ENCODE peak calls at places on chromosomes 13 and 19, in eight cellular contexts. One of them, this sample, is unnamed.

GRCh38 chr19:39275578-39275977 is 7.4 kb downstream of the IFNL2 start:
- DNase-seq in WERI-Rb-1: no peak
- DNase-seq in colonic mucosa: no peak
- DNase-seq in ascending aorta: no peak
- DNase-seq in sigmoid colon: no peak
- DNase-seq in lower lobe of right lung: no peak
- DNase-seq in aorta: no peak
- DNase-seq in suprapubic skin: peak; percentile 31
- DNase-seq in this sample: no peak

GRCh38 chr19:28334419-28334818 is 878.5 kb downstream of the UQCRFS1 start:
- DNase-seq in lower lobe of right lung: no peak
- DNase-seq in aorta: no peak
- DNase-seq in ascending aorta: no peak
- DNase-seq in suprapubic skin: no peak
- DNase-seq in colonic mucosa: no peak
- DNase-seq in sigmoid colon: no peak
- DNase-seq in WERI-Rb-1: no peak
- DNase-seq in this sample: no peak

GRCh38 chr13:110323172-110323851 is 16.2 kb downstream of the COL4A2 start:
- DNase-seq in aorta: no peak
- DNase-seq in sigmoid colon: peak; percentile 77
- DNase-seq in lower lobe of right lung: no peak
- DNase-seq in suprapubic skin: no peak
- DNase-seq in ascending aorta: peak; percentile 67
- DNase-seq in WERI-Rb-1: no peak
- DNase-seq in colonic mucosa: no peak
- DNase-seq in this sample: no peak

GRCh38 chr19:1237027-1237659 is 662 bp downstream of the CBARP start:
- DNase-seq in sigmoid colon: peak; percentile 82
- DNase-seq in ascending aorta: no peak
- DNase-seq in lower lobe of right lung: no peak
- DNase-seq in aorta: no peak
- DNase-seq in suprapubic skin: no peak
- DNase-seq in colonic mucosa: peak; percentile 34
- DNase-seq in WERI-Rb-1: no peak
- DNase-seq in this sample: no peak

GRCh38 chr13:81568824-81569223 is 1227.9 kb upstream of the SPRY2 start:
- DNase-seq in colonic mucosa: no peak
- DNase-seq in ascending aorta: no peak
- DNase-seq in aorta: no peak
- DNase-seq in WERI-Rb-1: no peak
- DNase-seq in sigmoid colon: no peak
- DNase-seq in lower lobe of right lung: no peak
- DNase-seq in suprapubic skin: no peak
- DNase-seq in this sample: no peak

GRCh38 chr13:34035676-34036325 is 217.9 kb downstream of the RFC3 start:
- DNase-seq in ascending aorta: no peak
- DNase-seq in sigmoid colon: no peak
- DNase-seq in aorta: no peak
- DNase-seq in lower lobe of right lung: no peak
- DNase-seq in colonic mucosa: no peak
- DNase-seq in WERI-Rb-1: no peak
- DNase-seq in suprapubic skin: no peak
- DNase-seq in this sample: no peak

GRCh38 chr19:16051254-16052025 is 24.9 kb upstream of the TPM4 start:
- DNase-seq in WERI-Rb-1: no peak
- DNase-seq in lower lobe of right lung: peak; percentile 20
- DNase-seq in ascending aorta: no peak
- DNase-seq in colonic mucosa: no peak
- DNase-seq in aorta: no peak
- DNase-seq in suprapubic skin: no peak
- DNase-seq in sigmoid colon: no peak
- DNase-seq in this sample: no peak

GRCh38 chr13:19088416-19088815 is 93.2 kb downstream of the TUBA3C start:
- DNase-seq in sigmoid colon: no peak
- DNase-seq in WERI-Rb-1: no peak
- DNase-seq in aorta: no peak
- DNase-seq in suprapubic skin: no peak
- DNase-seq in colonic mucosa: no peak
- DNase-seq in ascending aorta: no peak
- DNase-seq in lower lobe of right lung: no peak
- DNase-seq in this sample: no peak

GRCh38 chr13:99746857-99747710 is 224.5 kb downstream of the ZIC5 start:
- DNase-seq in ascending aorta: no peak
- DNase-seq in suprapubic skin: no peak
- DNase-seq in lower lobe of right lung: no peak
- DNase-seq in aorta: no peak
- DNase-seq in sigmoid colon: no peak
- DNase-seq in WERI-Rb-1: no peak
- DNase-seq in colonic mucosa: peak; percentile 9
- DNase-seq in this sample: peak; percentile 68

GRCh38 chr13:98626298-98626940 is 49.5 kb upstream of the STK24 start:
- DNase-seq in suprapubic skin: no peak
- DNase-seq in lower lobe of right lung: no peak
- DNase-seq in colonic mucosa: no peak
- DNase-seq in aorta: no peak
- DNase-seq in sigmoid colon: no peak
- DNase-seq in WERI-Rb-1: no peak
- DNase-seq in ascending aorta: no peak
- DNase-seq in this sample: no peak

GRCh38 chr13:39612023-39612637 is 9.1 kb upstream of the LHFPL6 start:
- DNase-seq in sigmoid colon: peak; percentile 85
- DNase-seq in suprapubic skin: peak; percentile 85
- DNase-seq in WERI-Rb-1: peak; percentile 46
- DNase-seq in lower lobe of right lung: no peak
- DNase-seq in aorta: peak; percentile 63
- DNase-seq in colonic mucosa: peak; percentile 77
- DNase-seq in ascending aorta: peak; percentile 86
- DNase-seq in this sample: peak; percentile 47

GRCh38 chr13:76383671-76384461 is 502.3 kb downstream of the KCTD12 start:
- DNase-seq in suprapubic skin: no peak
- DNase-seq in ascending aorta: no peak
- DNase-seq in colonic mucosa: peak; percentile 20
- DNase-seq in WERI-Rb-1: no peak
- DNase-seq in aorta: peak; percentile 46
- DNase-seq in sigmoid colon: peak; percentile 67
- DNase-seq in lower lobe of right lung: no peak
- DNase-seq in this sample: no peak

GRCh38 chr19:16594131-16594586 is 21.9 kb upstream of the SLC35E1 start:
- DNase-seq in suprapubic skin: no peak
- DNase-seq in sigmoid colon: no peak
- DNase-seq in WERI-Rb-1: no peak
- DNase-seq in ascending aorta: no peak
- DNase-seq in colonic mucosa: no peak
- DNase-seq in lower lobe of right lung: no peak
- DNase-seq in aorta: no peak
- DNase-seq in this sample: no peak

GRCh38 chr19:49113762-49114629 is at the start of gene LIN7B:
- DNase-seq in aorta: peak; percentile 74
- DNase-seq in lower lobe of right lung: peak; percentile 71
- DNase-seq in suprapubic skin: no peak
- DNase-seq in colonic mucosa: peak; percentile 65
- DNase-seq in ascending aorta: peak; percentile 81
- DNase-seq in WERI-Rb-1: peak; percentile 71
- DNase-seq in sigmoid colon: peak; percentile 75
- DNase-seq in this sample: no peak

GRCh38 chr13:68234278-68234677 is 1004.1 kb upstream of the PCDH9 start:
- DNase-seq in ascending aorta: no peak
- DNase-seq in WERI-Rb-1: no peak
- DNase-seq in sigmoid colon: no peak
- DNase-seq in aorta: no peak
- DNase-seq in lower lobe of right lung: no peak
- DNase-seq in suprapubic skin: no peak
- DNase-seq in colonic mucosa: no peak
- DNase-seq in this sample: no peak

GRCh38 chr13:37058801-37059135 is 720 bp downstream of the SUPT20H start:
- DNase-seq in sigmoid colon: no peak
- DNase-seq in aorta: no peak
- DNase-seq in ascending aorta: no peak
- DNase-seq in lower lobe of right lung: no peak
- DNase-seq in suprapubic skin: no peak
- DNase-seq in WERI-Rb-1: peak; percentile 6
- DNase-seq in colonic mucosa: peak; percentile 44
- DNase-seq in this sample: no peak

GRCh38 chr13:113598081-113598410 is 13.5 kb downstream of the TFDP1 start:
- DNase-seq in sigmoid colon: peak; percentile 59
- DNase-seq in ascending aorta: peak; percentile 46
- DNase-seq in colonic mucosa: no peak
- DNase-seq in lower lobe of right lung: peak; percentile 22
- DNase-seq in aorta: peak; percentile 11
- DNase-seq in WERI-Rb-1: peak; percentile 7
- DNase-seq in suprapubic skin: peak; percentile 68
- DNase-seq in this sample: no peak

GRCh38 chr19:6767357-6768235 is at the start of gene SH2D3A:
- DNase-seq in ascending aorta: peak; percentile 78
- DNase-seq in aorta: peak; percentile 77
- DNase-seq in WERI-Rb-1: peak; percentile 77
- DNase-seq in sigmoid colon: peak; percentile 70
- DNase-seq in suprapubic skin: peak; percentile 92
- DNase-seq in lower lobe of right lung: peak; percentile 93
- DNase-seq in colonic mucosa: peak; percentile 98
- DNase-seq in this sample: peak; percentile 86

GRCh38 chr13:40794414-40795368 is 5.3 kb downstream of the SLC25A15 start:
- DNase-seq in ascending aorta: no peak
- DNase-seq in aorta: no peak
- DNase-seq in lower lobe of right lung: no peak
- DNase-seq in sigmoid colon: no peak
- DNase-seq in suprapubic skin: peak; percentile 63
- DNase-seq in colonic mucosa: no peak
- DNase-seq in WERI-Rb-1: no peak
- DNase-seq in this sample: no peak

GRCh38 chr19:14699641-14700040 is 9.8 kb downstream of the ZNF333 start:
- DNase-seq in colonic mucosa: no peak
- DNase-seq in lower lobe of right lung: no peak
- DNase-seq in suprapubic skin: no peak
- DNase-seq in WERI-Rb-1: no peak
- DNase-seq in ascending aorta: no peak
- DNase-seq in sigmoid colon: no peak
- DNase-seq in aorta: no peak
- DNase-seq in this sample: no peak

GRCh38 chr19:14700711-14701110 is 10.9 kb downstream of the ZNF333 start:
- DNase-seq in colonic mucosa: no peak
- DNase-seq in lower lobe of right lung: no peak
- DNase-seq in suprapubic skin: no peak
- DNase-seq in aorta: no peak
- DNase-seq in ascending aorta: no peak
- DNase-seq in sigmoid colon: no peak
- DNase-seq in WERI-Rb-1: no peak
- DNase-seq in this sample: no peak

GRCh38 chr19:14695471-14695870 is 5.6 kb downstream of the ZNF333 start:
- DNase-seq in aorta: no peak
- DNase-seq in sigmoid colon: no peak
- DNase-seq in lower lobe of right lung: no peak
- DNase-seq in WERI-Rb-1: no peak
- DNase-seq in ascending aorta: no peak
- DNase-seq in suprapubic skin: no peak
- DNase-seq in colonic mucosa: no peak
- DNase-seq in this sample: no peak

GRCh38 chr19:14689598-14690503 is at the start of gene ZNF333:
- DNase-seq in WERI-Rb-1: peak; percentile 96
- DNase-seq in aorta: peak; percentile 98
- DNase-seq in lower lobe of right lung: peak; percentile 98
- DNase-seq in ascending aorta: peak; percentile 99
- DNase-seq in colonic mucosa: peak; percentile 99
- DNase-seq in sigmoid colon: peak; percentile 98
- DNase-seq in suprapubic skin: peak; percentile 98
- DNase-seq in this sample: peak; percentile 89

DNA sequence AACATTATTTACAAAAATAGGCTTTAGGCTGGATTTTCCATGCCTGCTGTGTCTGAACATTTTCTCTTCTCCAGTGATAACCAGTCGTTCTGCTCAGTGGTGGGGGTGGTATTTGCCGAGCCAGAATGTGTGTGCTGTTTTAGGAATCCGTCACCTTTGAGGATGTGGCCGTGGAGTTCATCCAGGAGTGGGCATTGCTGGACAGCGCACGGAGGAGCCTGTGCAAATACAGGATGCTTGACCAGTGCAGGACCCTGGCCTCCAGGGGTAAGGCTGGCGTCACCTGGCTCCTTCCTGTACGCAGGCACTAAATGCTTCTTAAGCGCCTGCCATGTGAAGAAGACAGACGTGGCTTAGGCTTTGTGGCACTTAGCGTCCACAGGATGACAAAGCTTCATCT is 5.0 kb downstream of the ZNF333 start:
- DNase-seq in ascending aorta: no peak
- DNase-seq in colonic mucosa: no peak
- DNase-seq in suprapubic skin: no peak
- DNase-seq in sigmoid colon: no peak
- DNase-seq in aorta: no peak
- DNase-seq in lower lobe of right lung: no peak
- DNase-seq in WERI-Rb-1: no peak
- DNase-seq in this sample: no peak
- H3K36me3 ChIP-seq in ascending aorta: peaks cover 50% of the 10 kb centered on the region
- H3K36me3 ChIP-seq in colonic mucosa: peaks cover 7% of the 10 kb centered on the region
- H3K36me3 ChIP-seq in suprapubic skin: peaks cover 47% of the 10 kb centered on the region
- H3K36me3 ChIP-seq in sigmoid colon: peaks cover 53% of the 10 kb centered on the region
- H3K36me3 ChIP-seq in aorta: peaks cover 7% of the 10 kb centered on the region
- H3K36me3 ChIP-seq in lower lobe of right lung: peaks cover 63% of the 10 kb centered on the region
- H3K36me3 ChIP-seq in WERI-Rb-1: peaks cover 2% of the 10 kb centered on the region
- H3K36me3 ChIP-seq in this sample: peaks cover 36% of the 10 kb centered on the region

GRCh38 chr19:5326545-5326944 is 14.1 kb downstream of the PTPRS start:
- DNase-seq in suprapubic skin: no peak
- DNase-seq in sigmoid colon: no peak
- DNase-seq in lower lobe of right lung: no peak
- DNase-seq in ascending aorta: no peak
- DNase-seq in WERI-Rb-1: no peak
- DNase-seq in aorta: no peak
- DNase-seq in colonic mucosa: no peak
- DNase-seq in this sample: no peak
- H3K9me3 ChIP-seq in suprapubic skin: no peaks in the 10 kb centered on the region
- H3K9me3 ChIP-seq in sigmoid colon: no peaks in the 10 kb centered on the region
- H3K9me3 ChIP-seq in lower lobe of right lung: peaks cover 4% of the 10 kb centered on the region
- H3K9me3 ChIP-seq in ascending aorta: no peaks in the 10 kb centered on the region
- H3K9me3 ChIP-seq in WERI-Rb-1: no peaks in the 10 kb centered on the region
- H3K9me3 ChIP-seq in aorta: peaks cover 4% of the 10 kb centered on the region
- H3K9me3 ChIP-seq in colonic mucosa: no peaks in the 10 kb centered on the region
- H3K9me3 ChIP-seq in this sample: no peaks in the 10 kb centered on the region

DNA sequence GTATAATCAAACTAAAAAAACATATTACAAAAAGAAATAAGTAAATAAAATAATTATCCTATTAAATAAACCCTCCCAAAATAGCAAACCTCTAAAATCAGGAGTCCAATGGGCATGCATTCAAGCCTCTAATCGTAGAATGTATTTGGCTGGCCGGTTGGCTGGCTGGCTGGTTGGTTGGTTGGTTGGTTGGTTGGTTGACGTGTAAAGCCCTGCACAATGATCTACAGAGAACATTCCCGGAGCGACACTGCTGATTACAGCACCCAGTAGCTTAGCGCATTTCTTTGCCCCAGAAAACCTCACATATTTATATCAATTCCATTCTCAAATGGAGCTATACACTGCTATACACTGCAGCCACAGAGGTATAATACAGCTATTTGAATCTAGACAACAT is 65.6 kb downstream of the SACS start:
- DNase-seq in suprapubic skin: no peak
- DNase-seq in lower lobe of right lung: no peak
- DNase-seq in ascending aorta: no peak
- DNase-seq in colonic mucosa: no peak
- DNase-seq in aorta: no peak
- DNase-seq in sigmoid colon: no peak
- DNase-seq in WERI-Rb-1: no peak
- DNase-seq in this sample: no peak
- H3K36me3 ChIP-seq in suprapubic skin: peaks cover 67% of the 10 kb centered on the region
- H3K36me3 ChIP-seq in lower lobe of right lung: peaks cover 69% of the 10 kb centered on the region
- H3K36me3 ChIP-seq in ascending aorta: peaks cover 61% of the 10 kb centered on the region
- H3K36me3 ChIP-seq in colonic mucosa: no peaks in the 10 kb centered on the region
- H3K36me3 ChIP-seq in aorta: peaks cover 10% of the 10 kb centered on the region
- H3K36me3 ChIP-seq in sigmoid colon: peaks cover 31% of the 10 kb centered on the region
- H3K36me3 ChIP-seq in WERI-Rb-1: peaks cover 96% of the 10 kb centered on the region
- H3K36me3 ChIP-seq in this sample: peaks cover 85% of the 10 kb centered on the region

GRCh38 chr19:52069653-52070052 is 21.0 kb upstream of the ZNF432 start:
- DNase-seq in WERI-Rb-1: no peak
- DNase-seq in aorta: no peak
- DNase-seq in sigmoid colon: no peak
- DNase-seq in colonic mucosa: no peak
- DNase-seq in lower lobe of right lung: no peak
- DNase-seq in ascending aorta: no peak
- DNase-seq in suprapubic skin: no peak
- DNase-seq in this sample: no peak
- H3K9me3 ChIP-seq in WERI-Rb-1: peaks cover 21% of the 10 kb centered on the region
- H3K9me3 ChIP-seq in aorta: peaks cover 36% of the 10 kb centered on the region
- H3K9me3 ChIP-seq in sigmoid colon: peaks cover 65% of the 10 kb centered on the region
- H3K9me3 ChIP-seq in colonic mucosa: peaks cover 8% of the 10 kb centered on the region
- H3K9me3 ChIP-seq in lower lobe of right lung: peaks cover 97% of the 10 kb centered on the region
- H3K9me3 ChIP-seq in ascending aorta: peaks cover 95% of the 10 kb centered on the region
- H3K9me3 ChIP-seq in suprapubic skin: peaks cover 59% of the 10 kb centered on the region
- H3K9me3 ChIP-seq in this sample: peaks cover 85% of the 10 kb centered on the region

This sample was measured in NT2/D1.